ENCODE peak calls at places on chromosomes 3 and 15, in nine cellular contexts. O is astrocyte; C is GM12864; M is activated CD8-positive, alpha-beta memory T cell treated with anti-CD3 and anti-CD28 coated beads for 24 hours; V is heart right ventricle; D is SW 1271; X is HCT116; G is AG09309; I is NT2/D1. A is an unnamed sample.
A peak's percentile ranks its signal among the peaks of the same experiment; 100 is the strongest.

GRCh38 chr15:31446546-31446945 is 119.9 kb downstream of the KLF13 start:
- DNase-seq in D (no peak), X (no peak), I (no peak), G (no peak), O (no peak), M (no peak), V (no peak), C (no peak), A (no peak)

GRCh38 chr3:132641837-132642538 is 17.6 kb downstream of the ACAD11 start:
- DNase-seq in X (peak; percentile 22), C (no peak), M (no peak), O (no peak), I (no peak), D (no peak), G (no peak), V (no peak), A (peak; percentile 58)

GRCh38 chr3:15860014-15860934 is 62.5 kb upstream of the ANKRD28 start:
- DNase-seq in G (no peak), D (peak; percentile 50), O (peak; percentile 38), V (no peak), M (peak; percentile 81), X (peak; percentile 49), C (no peak), I (peak; percentile 18), A (peak; percentile 49)

GRCh38 chr3:122691195-122691594 is 10.6 kb downstream of the PARP14 start:
- DNase-seq in M (no peak), G (peak; percentile 37), D (no peak), O (peak; percentile 79), I (no peak), C (no peak), X (no peak), V (no peak), A (no peak)

GRCh38 chr15:73746883-73747282 is 6.3 kb downstream of the INSYN1 start:
- DNase-seq in G (no peak), X (no peak), M (no peak), I (no peak), C (no peak), V (no peak), O (no peak), D (no peak), A (no peak)

GRCh38 chr15:41494190-41494921 is 682 bp downstream of the ITPKA start:
- DNase-seq in X (no peak), G (no peak), V (no peak), O (no peak), C (no peak), D (no peak), I (no peak), M (peak; percentile 79), A (no peak)

GRCh38 chr3:195156286-195156890 is 114.6 kb downstream of the XXYLT1 start:
- DNase-seq in C (no peak), I (no peak), M (no peak), V (no peak), X (no peak), G (no peak), D (no peak), O (no peak), A (peak; percentile 90)

GRCh38 chr3:49785565-49786356 is 581 bp downstream of the IP6K1 start:
- DNase-seq in G (no peak), X (no peak), O (peak; percentile 30), M (peak; percentile 71), V (no peak), I (no peak), D (no peak), C (no peak), A (peak; percentile 15)

GRCh38 chr3:66816110-66816761 is 181.9 kb upstream of the KBTBD8 start:
- DNase-seq in I (peak; percentile 61), O (peak; percentile 59), C (peak; percentile 22), V (no peak), G (peak; percentile 24), M (no peak), X (peak; percentile 42), D (no peak), A (peak; percentile 83)

GRCh38 chr3:116064646-116065045 is 380.6 kb downstream of the LSAMP start:
- DNase-seq in G (no peak), X (no peak), O (peak; percentile 46), D (no peak), V (no peak), I (no peak), M (no peak), C (no peak), A (no peak)

GRCh38 chr15:32716216-32716959 is 1.4 kb upstream of the GREM1 start:
- DNase-seq in X (no peak), C (no peak), V (no peak), M (no peak), G (no peak), I (no peak), O (no peak), D (no peak), A (peak; percentile 19)

GRCh38 chr3:120457827-120458226 is 7.0 kb upstream of the FSTL1 start:
- DNase-seq in D (no peak), O (no peak), I (no peak), C (no peak), V (no peak), G (no peak), X (no peak), M (no peak), A (no peak)

GRCh38 chr15:43510230-43511011 is 7.0 kb upstream of the MAP1A start:
- DNase-seq in O (peak; percentile 96), I (peak; percentile 95), V (peak; percentile 98), C (peak; percentile 95), G (peak; percentile 93), M (peak; percentile 97), X (peak; percentile 93), D (peak; percentile 80), A (peak; percentile 99)

GRCh38 chr15:85443593-85444328 is 63.4 kb downstream of the AKAP13 start:
- DNase-seq in D (peak; percentile 53), V (no peak), M (no peak), G (no peak), O (peak; percentile 61), C (peak; percentile 76), X (peak; percentile 47), I (no peak), A (no peak)

GRCh38 chr3:180123928-180124327 is 87.2 kb upstream of the PEX5L start:
- DNase-seq in C (no peak), G (no peak), O (no peak), D (no peak), X (no peak), V (no peak), I (no peak), M (no peak), A (no peak)

GRCh38 chr3:171365489-171365888 is 94.7 kb downstream of the TNIK start:
- DNase-seq in D (no peak), I (no peak), O (no peak), C (no peak), G (no peak), M (no peak), V (no peak), X (no peak), A (no peak)